ENCODE peak calls at places on chromosome 11, in eight cellular contexts. U is fibroblast of lung; F is uterus; R is CD8-positive, alpha-beta memory T cell; G is brain microvascular endothelial cell; T is A549; J is mammary epithelial cell; S is stomach. N is an unnamed sample.

GRCh38 chr11:56509439-56509838 is 18.3 kb upstream of the OR5M8 start:
- DNase-seq in U (no peak), F (no peak), R (no peak), G (no peak), T (no peak), J (no peak), S (no peak), N (no peak)

GRCh38 chr11:110100476-110101240 is 7.5 kb downstream of the ZC3H12C start:
- DNase-seq in U (no peak), F (no peak), R (no peak), G (no peak), T (no peak), J (no peak), S (no peak), N (no peak)

GRCh38 chr11:65021003-65021402 is 6.2 kb upstream of the SNX15 start:
- DNase-seq in U (no peak), F (no peak), R (no peak), G (no peak), T (no peak), J (no peak), S (no peak), N (no peak)

GRCh38 chr11:64237484-64237951 is 3.1 kb downstream of the VEGFB start:
- DNase-seq in U (no peak), F (no peak), R (no peak), G (no peak), T (no peak), J (no peak), S (peak), N (no peak)

GRCh38 chr11:8768625-8769333 is 86.2 kb downstream of the RPL27A start:
- DNase-seq in U (peak), F (no peak), R (no peak), G (peak), T (peak), J (peak), S (peak), N (no peak)

GRCh38 chr11:31680770-31681169 is 130.4 kb downstream of the PAX6 start:
- DNase-seq in U (no peak), F (no peak), R (no peak), G (no peak), T (no peak), J (no peak), S (no peak), N (no peak)

GRCh38 chr11:98561216-98561615 is 459.5 kb upstream of the CNTN5 start:
- DNase-seq in U (no peak), F (no peak), R (no peak), G (no peak), T (no peak), J (peak), S (no peak), N (no peak)

GRCh38 chr11:27241316-27242122 is 121.5 kb downstream of the CCDC34 start:
- DNase-seq in U (peak), F (no peak), R (no peak), G (peak), T (peak), J (peak), S (no peak), N (no peak)

GRCh38 chr11:128503231-128503991 is 83.9 kb downstream of the ETS1 start:
- DNase-seq in U (peak), F (no peak), R (no peak), G (peak), T (no peak), J (peak), S (no peak), N (no peak)

GRCh38 chr11:19642759-19643158 is 69.9 kb upstream of the NAV2 start:
- DNase-seq in U (no peak), F (no peak), R (no peak), G (no peak), T (no peak), J (no peak), S (no peak), N (no peak)

GRCh38 chr11:33272338-33273107 is 15.3 kb downstream of the HIPK3 start:
- DNase-seq in U (no peak), F (no peak), R (no peak), G (no peak), T (no peak), J (no peak), S (no peak), N (no peak)

GRCh38 chr11:85685820-85686459 is at the start of gene CCDC89:
- DNase-seq in U (peak), F (peak), R (no peak), G (peak), T (peak), J (no peak), S (peak), N (peak)

GRCh38 chr11:112961751-112962747 is 829 bp downstream of the NCAM1 start:
- DNase-seq in U (peak), F (peak), R (no peak), G (no peak), T (no peak), J (no peak), S (no peak), N (no peak)

GRCh38 chr11:123325535-123325934 is 104.5 kb upstream of the GRAMD1B start:
- DNase-seq in U (no peak), F (no peak), R (no peak), G (no peak), T (no peak), J (no peak), S (no peak), N (no peak)

GRCh38 chr11:102115557-102115956 is 5.3 kb downstream of the YAP1 start:
- DNase-seq in U (peak), F (no peak), R (no peak), G (peak), T (peak), J (peak), S (no peak), N (no peak)

GRCh38 chr11:19342036-19342435 is 101.3 kb upstream of the E2F8 start:
- DNase-seq in U (no peak), F (no peak), R (no peak), G (no peak), T (no peak), J (no peak), S (no peak), N (no peak)

GRCh38 chr11:132186699-132187098 is 816.3 kb downstream of the NTM start:
- DNase-seq in U (no peak), F (no peak), R (no peak), G (no peak), T (no peak), J (no peak), S (no peak), N (no peak)

GRCh38 chr11:59273008-59273841 is 60.5 kb upstream of the MPEG1 start:
- DNase-seq in U (no peak), F (no peak), R (no peak), G (no peak), T (no peak), J (no peak), S (no peak), N (no peak)

GRCh38 chr11:95734009-95734572 is 55.5 kb downstream of the FAM76B start:
- DNase-seq in U (no peak), F (no peak), R (no peak), G (no peak), T (no peak), J (no peak), S (no peak), N (no peak)

GRCh38 chr11:78808903-78809302 is 234.2 kb upstream of the NARS2 start:
- DNase-seq in U (no peak), F (no peak), R (no peak), G (no peak), T (no peak), J (no peak), S (no peak), N (no peak)

GRCh38 chr11:64382586-64382985 is 23.6 kb downstream of the RPS6KA4 start:
- DNase-seq in U (no peak), F (no peak), R (no peak), G (no peak), T (no peak), J (no peak), S (no peak), N (no peak)

GRCh38 chr11:122711831-122712378 is 56.4 kb downstream of the UBASH3B start:
- DNase-seq in U (no peak), F (no peak), R (no peak), G (no peak), T (no peak), J (peak), S (no peak), N (no peak)

GRCh38 chr11:112318193-112318592 is 57.5 kb upstream of the PLET1 start:
- DNase-seq in U (peak), F (no peak), R (no peak), G (peak), T (peak), J (peak), S (no peak), N (no peak)

GRCh38 chr11:45233804-45234170 is 52.4 kb downstream of the SYT13 start:
- DNase-seq in U (no peak), F (no peak), R (no peak), G (no peak), T (no peak), J (no peak), S (no peak), N (no peak)

GRCh38 chr11:873723-874122 is 31.1 kb downstream of the TSPAN4 start:
- DNase-seq in U (peak), F (no peak), R (no peak), G (no peak), T (no peak), J (no peak), S (no peak), N (no peak)

GRCh38 chr11:40388097-40388818 is 1071.2 kb downstream of the LRRC4C start:
- DNase-seq in U (peak), F (no peak), R (no peak), G (no peak), T (no peak), J (no peak), S (no peak), N (no peak)

GRCh38 chr11:104792861-104793260 is 105.4 kb downstream of the CASP12 start:
- DNase-seq in U (no peak), F (no peak), R (no peak), G (no peak), T (no peak), J (no peak), S (no peak), N (no peak)

GRCh38 chr11:1714908-1715885 is 18.2 kb downstream of the KRTAP5-6 start:
- DNase-seq in U (no peak), F (no peak), R (no peak), G (no peak), T (no peak), J (no peak), S (no peak), N (no peak)

GRCh38 chr11:69376155-69377028 is 82.4 kb downstream of the MYEOV start:
- DNase-seq in U (no peak), F (no peak), R (no peak), G (no peak), T (no peak), J (peak), S (no peak), N (no peak)

GRCh38 chr11:93623179-93623578 is 38.3 kb upstream of the CEP295 start:
- DNase-seq in U (peak), F (no peak), R (no peak), G (no peak), T (no peak), J (no peak), S (no peak), N (no peak)

GRCh38 chr11:69442807-69443137 is 38.7 kb upstream of the LINC01488 start:
- DNase-seq in U (peak), F (peak), R (no peak), G (no peak), T (no peak), J (no peak), S (no peak), N (no peak)

GRCh38 chr11:43462359-43462758 is 103.6 kb downstream of the TTC17 start:
- DNase-seq in U (no peak), F (no peak), R (no peak), G (no peak), T (no peak), J (no peak), S (no peak), N (no peak)
- H3K27ac ChIP-seq in U (no peak), F (no peak), R (no peak), G (no peak), T (no peak), J (no peak), S (no peak), N (no peak)

GRCh38 chr11:117989351-117990102 is 3.3 kb downstream of the IL10RA start:
- DNase-seq in U (no peak), F (no peak), R (no peak), G (no peak), T (no peak), J (no peak), S (no peak), N (no peak)

GRCh38 chr11:117984471-117984870 is 1.7 kb upstream of the IL10RA start:
- DNase-seq in U (no peak), F (no peak), R (no peak), G (no peak), T (no peak), J (no peak), S (no peak), N (no peak)

GRCh38 chr11:117985953-117986887 is at the start of gene IL10RA:
- DNase-seq in U (peak), F (peak), R (peak), G (peak), T (peak), J (peak), S (peak), N (peak)

GRCh38 chr11:117983163-117983475 is 3.1 kb upstream of the IL10RA start:
- DNase-seq in U (no peak), F (no peak), R (no peak), G (no peak), T (no peak), J (no peak), S (no peak), N (no peak)

GRCh38 chr11:117986981-117987495 is 844 bp downstream of the IL10RA start:
- DNase-seq in U (no peak), F (no peak), R (peak), G (no peak), T (no peak), J (peak), S (no peak), N (no peak)
- H3K27ac ChIP-seq in U (no peak), F (peak), R (peak), G (no peak), T (no peak), J (no peak), S (peak), N (peak)

GRCh38 chr11:10666556-10666955 is 27.0 kb downstream of the IRAG1 start:
- DNase-seq in U (peak), F (no peak), R (no peak), G (peak), T (peak), J (peak), S (no peak), N (no peak)

GRCh38 chr11:10663365-10663764 is 30.2 kb downstream of the IRAG1 start:
- DNase-seq in U (no peak), F (no peak), R (no peak), G (no peak), T (no peak), J (no peak), S (no peak), N (no peak)

GRCh38 chr11:10664511-10664910 is 29.0 kb downstream of the IRAG1 start:
- DNase-seq in U (no peak), F (no peak), R (no peak), G (no peak), T (no peak), J (no peak), S (no peak), N (no peak)

GRCh38 chr11:10666976-10667892 is 26.3 kb downstream of the IRAG1 start:
- DNase-seq in U (peak), F (no peak), R (no peak), G (peak), T (no peak), J (no peak), S (no peak), N (no peak)

GRCh38 chr11:10664005-10664404 is 29.6 kb downstream of the IRAG1 start:
- DNase-seq in U (no peak), F (no peak), R (no peak), G (peak), T (no peak), J (no peak), S (no peak), N (no peak)
- H3K27ac ChIP-seq in U (no peak), F (peak), R (no peak), G (peak), T (no peak), J (no peak), S (peak), N (no peak)

GRCh38 chr11:76802621-76803020 is 19.5 kb downstream of the TSKU start:
- DNase-seq in U (no peak), F (peak), R (no peak), G (no peak), T (peak), J (no peak), S (no peak), N (no peak)
- H3K27ac ChIP-seq in U (no peak), F (peak), R (no peak), G (no peak), T (peak), J (no peak), S (peak), N (no peak)

DNA sequence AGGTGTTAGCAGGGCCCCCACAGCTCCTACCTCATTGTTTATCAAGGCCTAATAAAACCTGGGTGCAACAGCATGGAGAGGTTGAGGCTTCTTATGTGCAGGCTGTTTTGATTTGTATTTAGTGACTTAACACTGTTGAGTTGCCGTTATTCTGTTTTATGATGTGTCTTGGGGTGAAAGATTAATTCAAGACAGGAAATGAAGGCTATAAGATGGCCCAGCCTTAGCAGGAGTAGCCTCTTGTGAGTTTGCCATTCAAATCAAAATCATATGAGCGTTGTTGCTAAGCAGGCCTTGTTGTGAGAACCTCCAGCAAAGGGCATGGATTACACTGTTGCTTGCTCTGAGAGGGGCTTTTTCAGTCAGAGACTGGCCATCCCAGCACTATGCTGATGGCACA is 31.8 kb downstream of the MICAL2 start:
- DNase-seq in U (no peak), F (no peak), R (no peak), G (no peak), T (no peak), J (no peak), S (no peak), N (no peak)
- H3K27ac ChIP-seq in U (no peak), F (peak), R (no peak), G (peak), T (no peak), J (no peak), S (peak), N (no peak)

GRCh38 chr11:120547871-120548681 is 36.5 kb downstream of the GRIK4 start:
- DNase-seq in U (peak), F (peak), R (no peak), G (peak), T (peak), J (peak), S (peak), N (peak)
- H3K27ac ChIP-seq in U (peak), F (no peak), R (no peak), G (peak), T (no peak), J (no peak), S (peak), N (peak)

GRCh38 chr11:87215236-87215635 is 177.5 kb downstream of the TMEM135 start:
- DNase-seq in U (no peak), F (no peak), R (no peak), G (peak), T (no peak), J (peak), S (no peak), N (no peak)

GRCh38 chr11:87224486-87224885 is 186.8 kb downstream of the TMEM135 start:
- DNase-seq in U (peak), F (no peak), R (no peak), G (no peak), T (no peak), J (no peak), S (no peak), N (no peak)

GRCh38 chr11:87213444-87213843 is 175.7 kb downstream of the TMEM135 start:
- DNase-seq in U (no peak), F (no peak), R (no peak), G (no peak), T (no peak), J (no peak), S (no peak), N (no peak)

GRCh38 chr11:87223816-87224215 is 186.1 kb downstream of the TMEM135 start:
- DNase-seq in U (peak), F (no peak), R (no peak), G (no peak), T (no peak), J (no peak), S (no peak), N (no peak)

GRCh38 chr11:87219266-87219665 is 181.5 kb downstream of the TMEM135 start:
- DNase-seq in U (peak), F (no peak), R (no peak), G (no peak), T (no peak), J (no peak), S (no peak), N (no peak)
- H3K27ac ChIP-seq in U (no peak), F (no peak), R (no peak), G (no peak), T (no peak), J (no peak), S (no peak), N (no peak)

GRCh38 chr11:119089319-119089718 is 4.6 kb downstream of the HMBS start:
- DNase-seq in U (no peak), F (no peak), R (no peak), G (no peak), T (no peak), J (no peak), S (no peak), N (no peak)
- H3K27ac ChIP-seq in U (no peak), F (no peak), R (peak), G (no peak), T (no peak), J (no peak), S (no peak), N (no peak)

DNA sequence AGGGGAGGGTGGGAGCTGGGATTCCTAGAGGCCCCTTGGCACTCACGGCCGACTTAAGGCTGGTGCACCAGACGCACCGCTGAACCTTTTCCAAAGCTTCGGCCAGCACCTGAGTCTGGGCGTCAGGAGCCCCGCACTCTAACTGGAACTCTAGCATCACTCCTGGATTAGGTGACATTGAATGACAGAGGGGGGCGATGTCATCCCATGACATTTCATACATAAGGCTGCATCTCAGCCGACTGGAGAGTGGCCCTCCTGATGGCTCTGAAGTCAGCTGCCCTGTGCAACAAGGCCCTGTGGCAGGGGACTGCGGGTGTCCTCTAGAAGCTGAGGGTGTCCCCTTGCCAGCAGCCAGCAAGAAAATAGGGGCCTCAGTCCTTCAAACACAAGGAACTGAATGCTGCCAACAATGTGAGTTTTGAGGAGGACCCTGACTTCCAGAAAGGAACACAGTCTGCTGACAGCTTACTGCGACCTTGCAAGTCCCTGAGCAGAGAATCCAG is 10.1 kb upstream of the FADS3 start:
- DNase-seq in U (no peak), F (no peak), R (no peak), G (no peak), T (no peak), J (no peak), S (no peak), N (no peak)
- H3K27ac ChIP-seq in U (no peak), F (no peak), R (no peak), G (no peak), T (no peak), J (no peak), S (no peak), N (no peak)

DNA sequence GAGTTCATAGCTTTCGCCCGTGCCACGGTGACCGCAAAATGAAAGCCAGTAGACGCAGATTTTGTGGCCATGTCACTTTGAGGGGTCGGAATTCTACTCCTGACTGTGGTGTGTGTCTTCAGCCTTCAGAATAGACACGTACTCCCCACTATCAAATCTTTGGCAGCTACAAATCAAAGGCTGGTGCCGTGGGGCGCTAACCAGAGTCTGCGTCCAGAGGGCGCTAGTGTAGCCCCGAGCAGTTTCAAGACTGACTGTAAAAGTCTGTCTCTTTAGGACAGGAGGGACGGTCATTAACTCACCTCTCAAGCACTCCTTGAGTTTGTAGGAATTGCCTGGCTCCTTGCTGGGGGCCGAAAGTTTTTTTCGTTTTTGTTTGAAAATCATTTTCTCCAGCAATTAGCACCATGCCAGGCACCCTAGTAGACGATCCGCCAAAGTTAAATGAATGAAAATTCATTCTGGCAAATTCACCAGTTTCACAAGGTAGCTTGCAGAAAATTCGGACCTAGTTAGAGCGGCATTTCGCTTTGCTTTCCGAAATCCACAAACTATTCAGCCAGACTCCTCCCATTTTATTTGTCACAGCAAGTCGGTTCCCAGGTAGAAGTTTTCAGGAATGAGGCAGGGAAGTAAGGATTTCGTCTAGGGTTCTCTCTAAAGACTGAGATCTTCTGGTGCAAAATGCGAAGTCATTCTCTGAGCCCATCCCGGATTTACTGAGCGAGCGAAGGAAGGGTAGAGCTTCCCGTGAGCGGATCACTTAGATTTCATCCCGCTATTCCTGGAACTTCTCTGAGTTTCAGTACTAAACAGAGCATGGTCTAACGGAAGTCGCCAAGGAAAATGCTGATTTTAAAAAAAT is 2.8 kb upstream of the CALCA start:
- DNase-seq in U (peak), F (no peak), R (peak), G (peak), T (peak), J (peak), S (peak), N (no peak)
- H3K27ac ChIP-seq in U (no peak), F (no peak), R (no peak), G (no peak), T (no peak), J (no peak), S (no peak), N (no peak)

N was measured in substantia nigra.